ENCODE peak calls at places on chromosomes 1 and 21, in five cellular contexts. O is COR-L47; R is left ventricle myocardium inferior; Y is kidney tubule cell; Q is stimulated activated naive B cell treated with anti-CD40 and anti-IgM and Interleukin-4, amounts not matched to agents 10 μg/mL and 1 μg/mL and 100 μg/mL, for 72 hours. J is an unnamed sample.
A peak's percentile ranks its signal among the peaks of the same experiment; 100 is the strongest.

GRCh38 chr1:226429051-226429461 is 21.2 kb upstream of the PARP1 start:
- DNase-seq in O (peak; percentile 72), R (no peak), Y (peak; percentile 83), Q (no peak), J (no peak)

GRCh38 chr1:89620664-89621063 is 12.3 kb upstream of the LRRC8C start:
- DNase-seq in O (no peak), R (no peak), Y (no peak), Q (no peak), J (no peak)

GRCh38 chr1:159594581-159594980 is 7.0 kb downstream of the APCS start:
- DNase-seq in O (no peak), R (no peak), Y (peak; percentile 40), Q (no peak), J (no peak)

GRCh38 chr1:145747398-145748247 is 28.3 kb downstream of the CD160 start:
- DNase-seq in O (no peak), R (no peak), Y (no peak), Q (no peak), J (no peak)

GRCh38 chr1:80064524-80064923 is 1058.0 kb upstream of the ADGRL4 start:
- DNase-seq in O (no peak), R (no peak), Y (peak; percentile 61), Q (no peak), J (no peak)

GRCh38 chr1:206709772-206710456 is 25.2 kb downstream of the MAPKAPK2 start:
- DNase-seq in O (no peak), R (no peak), Y (peak; percentile 66), Q (no peak), J (no peak)

GRCh38 chr1:92481598-92482403 is 4.9 kb downstream of the GFI1 start:
- DNase-seq in O (no peak), R (no peak), Y (no peak), Q (no peak), J (peak; percentile 54)

GRCh38 chr1:32470991-32471694 is 6.3 kb downstream of the ZBTB8B start:
- DNase-seq in O (no peak), R (no peak), Y (no peak), Q (no peak), J (no peak)

GRCh38 chr1:214864896-214865688 is 217.4 kb upstream of the KCNK2 start:
- DNase-seq in O (no peak), R (no peak), Y (peak; percentile 75), Q (no peak), J (no peak)

GRCh38 chr21:31339736-31340135 is 4.3 kb downstream of the TIAM1 start:
- DNase-seq in O (no peak), R (no peak), Y (no peak), Q (no peak), J (no peak)

GRCh38 chr1:5620997-5621396 is 371.2 kb downstream of the NPHP4 start:
- DNase-seq in O (peak; percentile 60), R (no peak), Y (peak; percentile 23), Q (no peak), J (no peak)

GRCh38 chr1:176567190-176567794 is 104.3 kb downstream of the PAPPA2 start:
- DNase-seq in O (no peak), R (no peak), Y (peak; percentile 70), Q (no peak), J (no peak)

J was measured in lower lobe of right lung.